ENCODE peak calls at places on chromosomes 13 and 19, in ten cellular contexts. M, N, I, A, Z, F, K, Q, J and L are unnamed samples.

GRCh38 chr19:40801449-40802299 is 2.7 kb downstream of the EGLN2 start:
- DNase-seq in K (peak), M (no peak), J (no peak), N (no peak), I (peak), Q (no peak), Z (no peak), F (no peak), A (no peak), L (no peak)

GRCh38 chr13:21310220-21310619 is 133.8 kb downstream of the MRPL57 start:
- DNase-seq in I (no peak), Z (no peak), N (no peak), A (no peak), F (no peak), M (no peak), K (no peak), Q (no peak), J (no peak), L (peak)

GRCh38 chr19:40241809-40242384 is 15.4 kb upstream of the CCNP start:
- DNase-seq in F (no peak), Q (no peak), Z (no peak), J (no peak), K (no peak), A (no peak), N (no peak), M (no peak), I (peak), L (no peak)

GRCh38 chr13:29993196-29993595 is 142.8 kb upstream of the UBL3 start:
- DNase-seq in N (no peak), Q (no peak), A (no peak), K (no peak), I (no peak), F (no peak), J (no peak), M (no peak), Z (no peak), L (no peak)

GRCh38 chr19:1232652-1233360 is 5.0 kb downstream of the CBARP start:
- DNase-seq in K (no peak), Z (no peak), I (no peak), Q (no peak), M (no peak), F (no peak), J (no peak), N (no peak), A (peak), L (no peak)

GRCh38 chr19:47752440-47753211 is 7.3 kb downstream of the NOP53 start:
- DNase-seq in F (no peak), A (no peak), I (no peak), Z (no peak), K (no peak), J (no peak), N (no peak), Q (no peak), M (no peak), L (no peak)

GRCh38 chr13:32940601-32941000 is 75.6 kb upstream of the KL start:
- DNase-seq in Z (no peak), N (no peak), F (no peak), J (peak), K (peak), I (no peak), A (peak), Q (no peak), M (no peak), L (no peak)

GRCh38 chr13:76853481-76853880 is 32.7 kb downstream of the KCTD12 start:
- DNase-seq in J (no peak), F (no peak), K (no peak), I (no peak), A (no peak), M (no peak), N (no peak), Z (no peak), Q (no peak), L (peak)

GRCh38 chr19:4518345-4519171 is at the start of gene PLIN4:
- DNase-seq in Q (no peak), Z (no peak), A (no peak), J (no peak), F (peak), K (peak), I (no peak), N (no peak), M (no peak), L (no peak)

GRCh38 chr13:99435116-99435515 is 66.2 kb upstream of the TM9SF2 start:
- DNase-seq in A (no peak), Z (no peak), F (no peak), K (no peak), I (no peak), M (no peak), N (no peak), J (no peak), Q (no peak), L (no peak)

GRCh38 chr19:14566712-14567077 is 5.2 kb downstream of the NDUFB7 start:
- DNase-seq in F (no peak), Q (no peak), M (no peak), Z (no peak), J (no peak), I (no peak), N (no peak), K (no peak), A (no peak), L (no peak)

GRCh38 chr19:5921777-5922176 is 7.7 kb downstream of the CAPS start:
- DNase-seq in F (no peak), Q (no peak), A (no peak), Z (no peak), I (no peak), N (no peak), M (no peak), J (no peak), K (no peak), L (no peak)

GRCh38 chr19:14786421-14786851 is 8.1 kb upstream of the ADGRE2 start:
- DNase-seq in Z (no peak), F (peak), I (no peak), Q (peak), A (no peak), N (no peak), K (peak), M (no peak), J (peak), L (no peak)

GRCh38 chr19:1260749-1261511 is 8.2 kb upstream of the CIRBP start:
- DNase-seq in N (peak), F (peak), A (peak), Z (no peak), K (peak), M (no peak), Q (peak), J (peak), I (peak), L (peak)

GRCh38 chr13:97948041-97948440 is 5.4 kb upstream of the IPO5 start:
- DNase-seq in F (no peak), A (no peak), J (no peak), N (no peak), I (no peak), M (no peak), Z (no peak), K (no peak), Q (no peak), L (peak)
- TF ChIP-seq CTCF in F (no peak), A (no peak), J (no peak), N (no peak), I (no peak), M (no peak), Z (no peak), K (no peak), Q (no peak), L (no peak)

DNA sequence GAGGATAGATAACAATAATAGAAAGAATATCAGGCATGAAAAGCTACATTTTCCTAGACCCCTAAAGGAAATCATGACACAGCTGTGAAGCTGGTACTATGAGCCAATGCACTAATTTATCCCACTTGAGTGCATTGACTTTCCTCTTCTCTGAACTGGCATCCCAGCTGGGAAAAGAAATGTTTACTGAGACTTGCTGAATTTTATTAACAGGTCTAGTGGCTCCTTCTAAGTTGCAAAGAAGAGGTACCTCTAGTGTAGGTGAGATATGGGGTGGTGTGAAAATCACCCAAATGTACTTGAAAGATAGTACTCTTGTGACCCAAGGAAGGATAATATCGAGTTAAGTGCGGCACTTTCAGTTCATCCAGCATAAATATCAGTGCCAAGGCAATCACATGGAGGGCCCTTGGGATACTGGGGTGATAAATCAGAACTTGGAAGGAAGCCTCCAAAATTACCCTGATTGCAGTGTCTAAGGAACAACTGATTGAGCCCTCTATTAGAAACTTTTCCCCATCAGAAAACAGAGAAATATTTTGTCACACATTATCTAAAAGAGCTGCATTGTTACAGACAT is 369.2 kb downstream of the PCDH9 start:
- DNase-seq in I (no peak), M (no peak), Z (no peak), J (no peak), A (no peak), F (no peak), K (no peak), N (no peak), Q (no peak), L (no peak)
- TF ChIP-seq CTCF in I (no peak), M (no peak), Z (no peak), J (no peak), A (no peak), F (no peak), K (no peak), N (no peak), Q (no peak), L (no peak)

DNA sequence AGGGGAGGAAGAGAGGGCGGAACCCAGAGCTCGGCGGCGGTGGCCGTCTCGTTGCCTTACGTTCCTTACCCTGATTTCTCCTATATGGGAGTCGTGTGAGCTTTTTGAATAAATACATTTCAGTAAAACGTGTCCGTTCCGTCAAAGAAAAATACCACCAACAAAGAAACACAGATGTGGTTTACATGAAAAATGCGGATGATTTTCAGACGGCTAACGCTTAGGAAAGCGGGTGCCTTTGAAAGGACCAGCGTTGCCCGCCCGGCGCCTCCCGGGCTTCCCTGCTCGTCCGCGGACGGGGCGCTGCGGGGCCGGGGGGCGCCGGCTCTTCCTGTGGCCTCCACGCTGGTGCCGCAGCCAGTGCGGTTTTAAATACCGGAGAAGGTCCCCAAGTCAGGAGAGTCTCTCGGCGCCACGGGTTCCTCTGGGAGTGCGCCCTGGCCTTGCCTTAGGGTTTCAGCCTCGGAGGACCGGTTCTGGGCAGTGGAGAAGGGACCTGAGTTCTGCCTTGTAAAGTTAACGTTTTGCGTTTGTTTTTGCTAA is 813 bp downstream of the UPF3A start:
- DNase-seq in I (peak), M (no peak), Q (peak), K (peak), N (peak), A (peak), F (peak), J (peak), Z (peak), L (peak)
- TF ChIP-seq CTCF in I (no peak), M (no peak), Q (no peak), K (no peak), N (no peak), A (no peak), F (no peak), J (no peak), Z (no peak), L (no peak)

DNA sequence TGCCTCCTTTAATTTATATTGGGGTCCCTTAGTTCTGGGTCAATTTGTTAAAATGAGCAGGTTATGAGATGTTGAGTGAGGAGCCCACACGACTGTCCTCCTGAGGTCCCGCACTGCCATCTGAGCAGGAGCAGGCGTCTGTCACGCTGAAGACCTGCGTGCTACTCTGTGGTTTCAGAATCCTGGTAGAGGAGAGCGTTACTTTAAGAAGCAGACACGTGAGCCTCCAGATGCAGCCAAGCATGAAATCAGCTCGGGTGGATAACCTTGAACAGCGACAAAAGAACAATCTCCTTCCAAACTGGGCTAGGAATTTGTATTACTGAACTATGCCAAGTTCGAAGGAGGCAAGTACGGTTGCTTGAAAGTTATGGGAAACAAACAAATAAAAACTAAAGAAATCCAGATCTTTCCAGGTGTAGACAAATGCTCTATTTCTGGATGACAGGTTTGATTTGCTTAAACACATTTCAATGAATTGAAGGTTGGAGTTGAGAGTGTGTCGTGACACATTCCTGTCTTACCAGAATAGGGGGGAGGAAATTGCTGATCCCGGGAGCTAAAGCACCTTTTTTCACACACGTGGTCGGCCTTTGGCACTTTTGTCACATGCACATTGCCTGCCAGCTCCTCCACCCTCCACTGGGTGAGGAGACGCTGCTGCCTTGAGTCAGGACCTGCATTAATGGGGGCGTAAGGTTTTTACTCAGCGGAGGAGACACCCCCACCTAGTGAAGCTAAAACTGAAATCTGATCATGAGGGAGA is 945.5 kb upstream of the SLC10A2 start:
- DNase-seq in M (no peak), I (no peak), F (peak), N (no peak), A (no peak), Z (no peak), J (peak), K (no peak), Q (peak), L (no peak)
- TF ChIP-seq CTCF in M (no peak), I (no peak), F (no peak), N (no peak), A (no peak), Z (no peak), J (no peak), K (no peak), Q (no peak), L (no peak)

GRCh38 chr13:59771272-59771671 is 392.5 kb downstream of the DIAPH3 start:
- DNase-seq in F (no peak), K (no peak), Z (no peak), I (no peak), A (peak), Q (no peak), N (no peak), M (no peak), J (no peak), L (peak)
- TF ChIP-seq CTCF in F (no peak), K (no peak), Z (peak), I (no peak), A (peak), Q (peak), N (no peak), M (peak), J (peak), L (peak)

GRCh38 chr13:28528848-28529247 is 33.9 kb upstream of the FLT1 start:
- DNase-seq in A (no peak), Z (no peak), N (no peak), Q (no peak), K (no peak), I (no peak), J (no peak), F (no peak), M (no peak), L (no peak)
- TF ChIP-seq CTCF in A (peak), Z (no peak), N (no peak), Q (no peak), K (no peak), I (no peak), J (no peak), F (no peak), M (no peak), L (peak)

DNA sequence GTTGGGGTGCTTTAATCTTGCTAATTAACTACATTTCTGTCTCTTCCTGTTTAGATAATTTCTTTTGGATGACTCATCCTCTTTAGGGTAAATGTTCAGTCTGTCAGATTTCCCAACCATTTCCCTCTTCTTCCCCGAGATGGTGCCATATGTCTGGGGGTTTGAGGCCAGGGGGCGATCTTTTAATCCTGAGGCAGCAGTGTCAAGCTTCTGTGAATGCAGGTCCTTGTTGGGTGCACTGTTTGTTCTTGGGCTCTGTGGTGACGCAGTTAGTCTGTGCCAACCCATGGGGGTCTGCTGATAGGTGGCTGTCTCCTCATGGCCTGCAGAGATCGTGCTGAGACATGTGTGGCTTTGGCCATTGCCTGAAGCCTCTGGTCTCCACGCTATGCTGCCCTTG is 420.4 kb downstream of the NDFIP2 start:
- DNase-seq in M (no peak), N (no peak), A (peak), K (no peak), Q (no peak), J (peak), Z (no peak), F (no peak), I (no peak), L (peak)
- TF ChIP-seq CTCF in M (no peak), N (no peak), A (peak), K (no peak), Q (no peak), J (peak), Z (no peak), F (no peak), I (no peak), L (peak)

GRCh38 chr19:2591537-2592291 is 110.8 kb downstream of the GNG7 start:
- DNase-seq in A (no peak), K (no peak), Z (no peak), I (no peak), J (no peak), N (no peak), Q (no peak), F (no peak), M (no peak), L (no peak)
- TF ChIP-seq CTCF in A (no peak), K (no peak), Z (no peak), I (no peak), J (no peak), N (no peak), Q (no peak), F (no peak), M (no peak), L (no peak)